ENCODE peak calls at places on chromosome 18, in four cellular contexts. N is H4, A is stromal cell of bone marrow, S is hippocampal formation. C is an unnamed sample.

GRCh38 chr18:1848716-1849115 is 722.6 kb downstream of the METTL4 start:
- DNase-seq in A (no peak), N (no peak), S (no peak), C (peak; percentile 23)

GRCh38 chr18:77042583-77042982 is 90.0 kb downstream of the MBP start:
- DNase-seq in A (no peak), N (no peak), S (peak; percentile 89), C (no peak)

GRCh38 chr18:13235981-13236380 is 17.4 kb downstream of the LDLRAD4 start:
- DNase-seq in N (no peak), S (no peak), A (no peak), C (no peak)

GRCh38 chr18:48007955-48008701 is 77.7 kb upstream of the SMAD2 start:
- DNase-seq in A (no peak), N (peak; percentile 55), S (no peak), C (no peak)

GRCh38 chr18:11497585-11497984 is 111.8 kb upstream of the SLC35G4 start:
- DNase-seq in A (peak; percentile 74), N (peak; percentile 46), S (no peak), C (no peak)

GRCh38 chr18:76909418-76909817 is 87.1 kb downstream of the ZNF236 start:
- DNase-seq in S (no peak), N (no peak), A (no peak), C (no peak)

GRCh38 chr18:79479761-79480161 is 84.0 kb downstream of the NFATC1 start:
- DNase-seq in A (no peak), N (no peak), S (no peak), C (no peak)

GRCh38 chr18:76518073-76518472 is 23.0 kb upstream of the ZNF516 start:
- DNase-seq in S (no peak), N (no peak), A (no peak), C (no peak)

GRCh38 chr18:12820526-12820925 is 63.5 kb downstream of the PTPN2 start:
- DNase-seq in N (no peak), A (no peak), S (peak; percentile 39), C (no peak)

GRCh38 chr18:40019797-40020392 is 1935.1 kb upstream of the PIK3C3 start:
- DNase-seq in S (no peak), A (no peak), N (no peak), C (no peak)

GRCh38 chr18:62336618-62337017 is 11.5 kb downstream of the TNFRSF11A start:
- DNase-seq in S (no peak), N (no peak), A (no peak), C (no peak)

GRCh38 chr18:59907172-59907571 is 7.4 kb downstream of the PMAIP1 start:
- DNase-seq in N (peak; percentile 52), A (no peak), S (no peak), C (no peak)

GRCh38 chr18:13597068-13597467 is 129.3 kb downstream of the FAM210A start:
- DNase-seq in A (no peak), N (no peak), S (no peak), C (no peak)

GRCh38 chr18:31671951-31672350 is 12.4 kb downstream of the B4GALT6 start:
- DNase-seq in A (no peak), S (no peak), N (no peak), C (no peak)

GRCh38 chr18:8978394-8978793 is 124.1 kb upstream of the NDUFV2 start:
- DNase-seq in N (no peak), A (no peak), S (no peak), C (no peak)

GRCh38 chr18:79857082-79857661 is 59.4 kb downstream of the KCNG2 start:
- DNase-seq in A (peak; percentile 54), S (no peak), N (no peak), C (no peak)

GRCh38 chr18:36411745-36412168 is 114.2 kb downstream of the FHOD3 start:
- DNase-seq in N (peak; percentile 53), A (no peak), S (no peak), C (no peak)

GRCh38 chr18:3453540-3454364 is 3.8 kb downstream of the TGIF1 start:
- DNase-seq in A (peak; percentile 98), N (peak; percentile 85), S (peak; percentile 31), C (peak; percentile 98)

GRCh38 chr18:48997985-48998831 is 47.4 kb upstream of the SMAD7 start:
- DNase-seq in N (peak; percentile 97), A (peak; percentile 90), S (no peak), C (peak; percentile 89)

GRCh38 chr18:31241900-31242409 is 76.0 kb upstream of the DSG1 start:
- DNase-seq in S (no peak), N (peak; percentile 25), A (no peak), C (no peak)

GRCh38 chr18:70416496-70416895 is 127.7 kb downstream of the SOCS6 start:
- DNase-seq in A (no peak), N (no peak), S (no peak), C (no peak)

GRCh38 chr18:48749768-48750167 is 201.0 kb downstream of the SMAD7 start:
- DNase-seq in S (no peak), A (peak; percentile 85), N (no peak), C (peak; percentile 84)

GRCh38 chr18:60534539-60534938 is 162.0 kb upstream of the MC4R start:
- DNase-seq in A (no peak), N (peak; percentile 47), S (no peak), C (peak; percentile 42)

GRCh38 chr18:23194969-23195957 is 60.0 kb downstream of the CABLES1 start:
- DNase-seq in N (no peak), S (no peak), A (no peak), C (no peak)

GRCh38 chr18:27213123-27213717 is 28.1 kb upstream of the CHST9 start:
- DNase-seq in N (no peak), S (peak; percentile 1), A (no peak), C (peak; percentile 18)

GRCh38 chr18:28095041-28095440 is 81.9 kb downstream of the CDH2 start:
- DNase-seq in N (no peak), A (no peak), S (no peak), C (no peak)